ENCODE peak calls at places on chromosomes 1 and 21, in five cellular contexts. Z, W, Y, O and C are unnamed samples.

GRCh38 chr1:65165269-65166002 is 17.4 kb downstream of the AK4 start:
- DNase-seq in Z (no peak), W (no peak), O (no peak), Y (no peak), C (peak)

GRCh38 chr1:148315081-148315811 is 163.2 kb upstream of the NBPF11 start:
- DNase-seq in O (no peak), W (no peak), Z (peak), Y (no peak), C (no peak)

GRCh38 chr1:3707298-3707938 is 44.8 kb upstream of the CCDC27 start:
- DNase-seq in W (no peak), Z (no peak), O (no peak), Y (no peak), C (no peak)

GRCh38 chr1:88847618-88848017 is 43.7 kb downstream of the GTF2B start:
- DNase-seq in Y (no peak), O (no peak), W (no peak), Z (no peak), C (no peak)

GRCh38 chr21:36949171-36950141 is 17.0 kb downstream of the HLCS start:
- DNase-seq in W (no peak), Y (no peak), O (no peak), Z (no peak), C (no peak)

GRCh38 chr1:227887697-227888403 is 59.9 kb downstream of the WNT9A start:
- DNase-seq in Z (peak), Y (no peak), W (peak), O (no peak), C (peak)

GRCh38 chr1:11534846-11535245 is 55.9 kb downstream of the DISP3 start:
- DNase-seq in O (peak), Y (no peak), W (peak), Z (no peak), C (no peak)

GRCh38 chr1:107617921-107618320 is 347.1 kb downstream of the VAV3 start:
- DNase-seq in W (no peak), O (no peak), Z (no peak), Y (no peak), C (no peak)

GRCh38 chr1:59079434-59080135 is 217.3 kb upstream of the FGGY start:
- DNase-seq in Z (peak), O (no peak), Y (no peak), W (no peak), C (peak)

GRCh38 chr1:166484871-166485270 is 318.1 kb upstream of the FAM78B start:
- DNase-seq in Z (no peak), W (no peak), O (no peak), Y (no peak), C (no peak)

GRCh38 chr21:46124083-46124925 is 26.4 kb downstream of the COL6A2 start:
- DNase-seq in W (peak), Y (no peak), Z (no peak), O (no peak), C (no peak)

GRCh38 chr1:214476229-214476957 is 75.0 kb downstream of the PTPN14 start:
- DNase-seq in O (no peak), Y (no peak), W (no peak), Z (peak), C (no peak)

GRCh38 chr1:110337704-110338199 is 1.4 kb upstream of the RBM15 start:
- DNase-seq in O (no peak), W (peak), Y (no peak), Z (no peak), C (peak)

GRCh38 chr1:63843010-63843409 is 69.2 kb downstream of the ROR1 start:
- DNase-seq in O (no peak), Y (no peak), W (no peak), Z (no peak), C (no peak)

GRCh38 chr1:225498539-225499135 is 70.8 kb upstream of the LBR start:
- DNase-seq in O (no peak), Z (no peak), Y (no peak), W (no peak), C (no peak)

GRCh38 chr1:9724706-9725476 is 73.4 kb downstream of the PIK3CD start:
- DNase-seq in Y (no peak), O (no peak), Z (peak), W (peak), C (peak)

GRCh38 chr1:98949606-98950005 is 55.1 kb downstream of the PLPPR5 start:
- DNase-seq in W (no peak), O (no peak), Z (no peak), Y (no peak), C (no peak)

GRCh38 chr1:173112129-173112528 is 61.4 kb upstream of the TNFSF18 start:
- DNase-seq in O (no peak), W (no peak), Z (no peak), Y (no peak), C (no peak)

GRCh38 chr1:7549277-7549676 is 221.8 kb upstream of the VAMP3 start:
- DNase-seq in Y (no peak), Z (peak), O (peak), W (peak), C (peak)

GRCh38 chr21:38525454-38525853 is 27.2 kb upstream of the ERG start:
- DNase-seq in W (no peak), Y (no peak), O (no peak), Z (no peak), C (peak)

GRCh38 chr1:241834733-241835377 is 13.1 kb upstream of the EXO1 start:
- DNase-seq in Z (peak), O (no peak), Y (no peak), W (no peak), C (no peak)

GRCh38 chr1:153734380-153735089 is 6.7 kb downstream of the INTS3 start:
- DNase-seq in Y (no peak), O (no peak), Z (no peak), W (no peak), C (no peak)

GRCh38 chr1:201361652-201362504 is 15.6 kb downstream of the TNNT2 start:
- DNase-seq in Y (no peak), O (no peak), W (peak), Z (peak), C (peak)

GRCh38 chr1:42891471-42891870 is 45.1 kb downstream of the ZNF691 start:
- DNase-seq in W (peak), Y (no peak), Z (no peak), O (no peak), C (no peak)

GRCh38 chr1:37303884-37304574 is 170.4 kb upstream of the ZC3H12A start:
- DNase-seq in O (no peak), W (no peak), Z (no peak), Y (no peak), C (no peak)

GRCh38 chr1:96559707-96560588 is 161.6 kb upstream of the PTBP2 start:
- DNase-seq in W (no peak), O (peak), Y (peak), Z (peak), C (no peak)

GRCh38 chr1:219882116-219882515 is 46.2 kb downstream of the SLC30A10 start:
- DNase-seq in Y (no peak), O (no peak), W (no peak), Z (no peak), C (no peak)

GRCh38 chr1:21814241-21814918 is 2.3 kb downstream of the LDLRAD2 start:
- DNase-seq in O (no peak), Y (no peak), Z (no peak), W (no peak), C (peak)

GRCh38 chr1:218436997-218437396 is 91.9 kb downstream of the TGFB2 start:
- DNase-seq in Y (no peak), W (no peak), Z (no peak), O (no peak), C (no peak)

GRCh38 chr1:223747838-223748335 is 35.5 kb downstream of the CAPN2 start:
- DNase-seq in W (no peak), Z (peak), O (no peak), Y (no peak), C (no peak)

GRCh38 chr1:52635321-52636089 is 2.5 kb downstream of the SHISAL2A start:
- DNase-seq in Y (no peak), W (no peak), Z (no peak), O (no peak), C (no peak)

GRCh38 chr1:6103111-6103853 is 57.6 kb downstream of the KCNAB2 start:
- DNase-seq in Y (no peak), Z (no peak), O (peak), W (peak), C (peak)

GRCh38 chr1:94101613-94101940 is 19.4 kb downstream of the ABCA4 start:
- DNase-seq in W (no peak), O (no peak), Z (no peak), Y (no peak), C (no peak)

GRCh38 chr1:162036156-162036555 is 12.5 kb upstream of the OLFML2B start:
- DNase-seq in O (no peak), Z (no peak), W (no peak), Y (no peak), C (no peak)

GRCh38 chr1:55257958-55258357 is 42.8 kb upstream of the USP24 start:
- DNase-seq in Z (no peak), Y (no peak), O (no peak), W (no peak), C (peak)

DNA sequence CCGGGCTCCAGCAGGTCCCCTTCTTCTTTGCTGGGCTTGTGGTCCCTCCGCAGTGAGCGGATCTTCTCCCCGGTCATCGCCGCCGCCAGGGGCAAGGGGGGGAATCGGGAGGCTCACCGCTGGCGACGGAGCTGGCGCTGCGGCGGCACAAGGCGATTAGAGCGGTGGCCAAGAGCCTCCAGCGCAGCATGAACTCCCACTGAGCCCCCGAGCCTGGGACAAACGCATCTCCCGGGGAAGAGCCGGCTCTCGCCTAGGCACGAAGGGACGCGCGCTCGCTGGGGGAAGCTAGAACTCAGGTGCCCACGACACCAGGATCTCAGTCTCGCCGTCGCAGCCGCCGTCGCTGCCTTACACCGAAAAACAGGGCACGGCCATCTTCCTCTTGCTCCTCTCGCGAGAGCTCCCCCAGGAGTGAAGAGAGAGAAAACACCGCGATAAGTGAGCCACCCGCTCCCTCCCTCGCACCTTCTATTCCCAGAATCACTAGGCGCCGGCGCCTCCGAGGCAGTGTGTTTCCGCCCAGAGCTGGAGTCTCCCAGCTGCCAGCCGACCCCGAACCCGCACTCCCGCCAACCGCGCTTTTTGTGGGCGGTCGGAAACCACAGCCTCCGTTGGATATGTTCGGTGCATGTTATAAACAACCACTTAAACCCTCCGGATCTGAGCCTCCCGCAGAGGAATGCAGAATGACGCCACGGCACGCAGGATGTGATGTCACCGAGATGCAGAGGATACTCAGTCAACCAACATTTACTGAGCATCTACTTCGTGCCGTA is at the start of gene ANKRD13C:
- DNase-seq in Y (peak), W (peak), O (peak), Z (peak), C (peak)
- TF ChIP-seq CTCF in Y (no peak), W (no peak), O (peak), Z (no peak), C (no peak)

GRCh38 chr1:151720974-151721787 is at the start of gene RIIAD1:
- DNase-seq in W (no peak), Y (no peak), Z (no peak), O (no peak), C (peak)
- TF ChIP-seq CTCF in W (no peak), Y (no peak), Z (no peak), O (peak), C (no peak)

DNA sequence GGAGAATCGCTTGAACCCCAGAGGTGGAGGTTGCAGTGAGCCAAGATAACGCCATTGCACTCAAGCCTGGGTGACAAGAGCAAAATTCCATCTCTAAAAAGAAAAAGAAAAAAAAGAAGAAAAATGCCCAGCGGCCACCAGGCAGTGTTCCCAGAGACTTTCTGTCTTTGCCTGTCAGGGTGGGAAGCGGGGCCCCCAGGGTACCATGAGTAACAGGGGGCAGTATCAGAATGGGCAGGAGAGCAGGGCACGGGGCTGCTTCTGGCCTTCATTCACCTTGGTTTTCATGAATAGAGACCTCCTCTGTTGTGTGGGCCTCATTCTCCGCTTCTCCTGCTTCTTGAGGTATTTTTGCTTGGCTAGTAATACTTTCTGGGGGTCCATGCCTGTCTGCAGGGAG is 20.4 kb downstream of the SLC26A9 start:
- DNase-seq in Z (no peak), O (no peak), Y (no peak), W (no peak), C (no peak)
- TF ChIP-seq CTCF in Z (no peak), O (no peak), Y (no peak), W (no peak), C (no peak)

GRCh38 chr1:163307479-163308171 is 14.1 kb upstream of the NUF2 start:
- DNase-seq in Z (peak), O (no peak), W (no peak), Y (no peak), C (no peak)

GRCh38 chr1:163303561-163303960 is 18.2 kb upstream of the NUF2 start:
- DNase-seq in Z (no peak), Y (no peak), W (no peak), O (no peak), C (no peak)

GRCh38 chr1:163308811-163309210 is 12.9 kb upstream of the NUF2 start:
- DNase-seq in Z (no peak), W (no peak), O (no peak), Y (no peak), C (no peak)
- TF ChIP-seq CTCF in Z (no peak), W (no peak), O (no peak), Y (no peak), C (no peak)

DNA sequence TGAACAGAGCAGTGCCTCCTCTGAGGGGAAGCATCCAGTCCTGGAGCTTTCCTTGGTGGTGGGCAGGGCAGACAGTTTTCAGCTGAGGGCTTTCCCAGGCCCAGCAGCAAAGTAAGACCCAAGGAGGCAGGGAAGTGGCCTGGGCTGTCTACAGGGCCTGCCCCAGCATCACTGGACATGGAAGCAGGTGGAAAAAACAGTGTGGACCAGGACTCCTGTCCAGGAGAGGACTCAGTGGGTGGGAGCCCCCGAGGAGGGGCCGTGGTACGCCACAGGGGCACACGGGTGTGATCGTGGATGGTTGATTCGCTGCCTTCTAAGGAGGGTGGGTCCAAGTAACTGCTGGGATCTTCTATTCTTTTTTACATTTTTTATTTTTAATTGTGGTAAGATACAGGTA is 387.6 kb downstream of the KIF26B start:
- DNase-seq in W (no peak), Y (no peak), O (no peak), Z (no peak), C (no peak)
- TF ChIP-seq CTCF in W (no peak), Y (no peak), O (no peak), Z (no peak), C (no peak)